ENCODE peak calls at places on chromosomes 12 and 14, in five cellular contexts. F is neuronal stem cell, Z is trophoblast cell, O is mesenchymal stem cell, E is H1. D is an unnamed sample.
A peak's percentile ranks its signal among the peaks of the same experiment; 100 is the strongest.

GRCh38 chr12:54022960-54023884 is 5.0 kb upstream of the HOXC6 start:
- DNase-seq in Z (no peak), E (no peak), O (no peak), F (no peak), D (no peak)

GRCh38 chr12:66965613-66966012 is 286.7 kb upstream of the GRIP1 start:
- DNase-seq in O (no peak), F (no peak), Z (no peak), E (no peak), D (no peak)

GRCh38 chr12:20508362-20508761 is 140.0 kb downstream of the PDE3A start:
- DNase-seq in Z (peak; percentile 2), E (no peak), O (no peak), F (no peak), D (no peak)

GRCh38 chr12:62256408-62257079 is 3.7 kb upstream of the USP15 start:
- DNase-seq in Z (no peak), E (no peak), O (peak; percentile 32), F (no peak), D (no peak)

GRCh38 chr12:49741882-49742620 is 694 bp downstream of the TMBIM6 start:
- DNase-seq in Z (peak; percentile 96), F (no peak), E (peak; percentile 27), O (peak; percentile 94), D (peak; percentile 84)

GRCh38 chr14:32666310-32666709 is 272.4 kb upstream of the NPAS3 start:
- DNase-seq in Z (no peak), F (no peak), O (no peak), E (no peak), D (no peak)

GRCh38 chr12:78951746-78952532 is 87.4 kb downstream of the SYT1 start:
- DNase-seq in E (no peak), F (peak; percentile 9), Z (no peak), O (peak; percentile 9), D (no peak)

GRCh38 chr12:12088761-12089160 is 18.0 kb downstream of the BCL2L14 start:
- DNase-seq in Z (no peak), O (no peak), E (no peak), F (no peak), D (peak; percentile 18)

GRCh38 chr14:95098984-95099599 is 58.2 kb downstream of the DICER1 start:
- DNase-seq in E (peak; percentile 31), F (peak; percentile 48), Z (peak; percentile 48), O (peak; percentile 64), D (peak; percentile 60)

GRCh38 chr14:66509874-66510273 is 1.9 kb downstream of the GPHN start:
- DNase-seq in F (no peak), E (no peak), O (peak; percentile 9), Z (no peak), D (no peak)

GRCh38 chr12:104215638-104216297 is at the start of gene TXNRD1:
- DNase-seq in F (peak; percentile 67), E (peak; percentile 64), Z (peak; percentile 86), O (peak; percentile 88), D (peak; percentile 91)

GRCh38 chr12:78146365-78146772 is 315.7 kb downstream of the NAV3 start:
- DNase-seq in Z (no peak), F (peak; percentile 17), O (peak; percentile 50), E (no peak), D (no peak)

GRCh38 chr12:10190558-10191388 is 11.9 kb downstream of the TMEM52B start:
- DNase-seq in O (peak; percentile 83), F (no peak), Z (peak; percentile 74), E (no peak), D (peak; percentile 82)

GRCh38 chr14:29548948-29549370 is 378.7 kb downstream of the PRKD1 start:
- DNase-seq in O (peak; percentile 77), E (no peak), Z (peak; percentile 4), F (peak; percentile 47), D (no peak)

GRCh38 chr12:75366629-75367028 is 24.3 kb upstream of the GLIPR1L2 start:
- DNase-seq in F (no peak), O (peak; percentile 19), Z (no peak), E (no peak), D (no peak)

GRCh38 chr12:120276734-120277133 is 11.2 kb upstream of the PXN start:
- DNase-seq in E (no peak), O (no peak), Z (peak; percentile 75), F (no peak), D (no peak)

GRCh38 chr14:24235804-24236688 is 3.3 kb downstream of the GMPR2 start:
- DNase-seq in O (no peak), E (no peak), F (no peak), Z (no peak), D (no peak)

GRCh38 chr12:119843100-119843499 is 34.0 kb downstream of the CIT start:
- DNase-seq in E (no peak), F (no peak), O (peak; percentile 6), Z (no peak), D (no peak)

GRCh38 chr12:54215990-54216579 is 27.3 kb upstream of the SMUG1 start:
- DNase-seq in O (no peak), Z (no peak), F (no peak), E (no peak), D (peak; percentile 76)

GRCh38 chr12:127964717-127965116 is 302.3 kb upstream of the TMEM132C start:
- DNase-seq in F (no peak), Z (no peak), O (peak; percentile 6), E (no peak), D (no peak)

GRCh38 chr14:105146976-105147700 is 21.4 kb downstream of the JAG2 start:
- DNase-seq in Z (no peak), F (no peak), O (no peak), E (no peak), D (peak; percentile 17)
- H2BK12ac ChIP-seq in Z (no peak overlapping the region), F (no peak overlapping the region), O (no peak overlapping the region), E (no peak overlapping the region), D (no peak overlapping the region)

GRCh38 chr14:96178674-96179321 is 25.8 kb upstream of the BDKRB2 start:
- DNase-seq in E (no peak), F (no peak), Z (no peak), O (peak; percentile 17), D (no peak)
- H3K4ac ChIP-seq in E (peak overlapping the region; percentile 65), F (no peak overlapping the region), Z (no peak overlapping the region), O (no peak overlapping the region), D (no peak overlapping the region)

DNA sequence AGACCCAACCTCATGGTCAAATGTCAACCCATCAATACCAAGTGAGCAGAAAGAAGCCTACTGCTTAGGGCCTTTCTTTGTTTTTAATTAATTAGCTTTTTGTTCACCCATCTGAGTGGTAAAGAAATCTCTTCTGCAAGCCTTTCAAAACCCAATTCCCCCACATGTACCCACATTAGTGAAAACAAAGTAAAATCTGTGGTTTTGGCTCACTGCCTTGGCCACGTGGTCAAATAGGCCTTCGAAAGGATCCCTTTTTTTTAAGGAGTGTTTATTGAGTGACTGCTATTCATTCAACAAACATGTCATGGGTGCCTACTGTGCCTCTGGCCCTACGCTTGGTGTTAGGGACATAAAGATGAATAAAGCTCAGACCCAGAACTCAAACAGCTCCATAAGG is 160.1 kb downstream of the NUAK1 start:
- DNase-seq in F (no peak), O (peak; percentile 43), Z (no peak), E (no peak), D (no peak)
- H2BK12ac ChIP-seq in F (no peak overlapping the region), O (peak overlapping the region; percentile 27), Z (peak overlapping the region; percentile 38), E (no peak overlapping the region), D (no peak overlapping the region)

GRCh38 chr14:61488417-61488816 is 167.0 kb downstream of the PRKCH start:
- DNase-seq in E (no peak), O (no peak), Z (no peak), F (no peak), D (no peak)

GRCh38 chr14:61489932-61490331 is 168.6 kb downstream of the PRKCH start:
- DNase-seq in F (no peak), Z (peak; percentile 40), E (no peak), O (no peak), D (no peak)

GRCh38 chr14:61489002-61489401 is 167.6 kb downstream of the PRKCH start:
- DNase-seq in E (no peak), F (no peak), Z (no peak), O (no peak), D (no peak)

GRCh38 chr14:61491224-61491623 is 169.8 kb downstream of the PRKCH start:
- DNase-seq in O (no peak), Z (no peak), E (no peak), F (no peak), D (no peak)

DNA sequence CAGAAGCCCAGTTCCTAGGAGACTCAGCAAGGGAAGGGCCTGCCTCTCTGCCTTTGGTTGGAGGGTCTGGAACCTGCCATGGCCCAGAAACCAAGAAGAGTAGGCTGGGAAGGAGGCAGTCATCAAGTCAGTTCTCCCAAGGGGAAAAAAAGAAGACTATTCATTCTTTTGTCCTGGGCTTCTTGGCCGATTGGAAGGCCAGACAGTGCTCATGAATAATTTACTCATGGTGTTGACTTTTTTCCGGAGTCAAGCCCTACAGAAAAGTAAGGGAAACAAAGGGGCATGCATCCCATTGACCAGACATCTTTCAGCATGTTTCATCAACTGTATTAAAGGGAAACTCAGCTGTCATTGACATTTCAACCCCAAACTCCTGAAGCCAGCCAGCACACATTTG is 168.1 kb downstream of the PRKCH start:
- DNase-seq in O (no peak), E (no peak), F (no peak), Z (no peak), D (no peak)
- H3K4ac ChIP-seq in O (no peak overlapping the region), E (no peak overlapping the region), F (no peak overlapping the region), Z (no peak overlapping the region), D (no peak overlapping the region)

GRCh38 chr12:123017753-123018152 is 37.3 kb downstream of the ARL6IP4 start:
- DNase-seq in E (no peak), O (no peak), Z (no peak), F (no peak), D (no peak)
- H2BK12ac ChIP-seq in E (no peak overlapping the region), O (no peak overlapping the region), Z (no peak overlapping the region), F (no peak overlapping the region), D (no peak overlapping the region)

GRCh38 chr12:124915249-124916236 is 1.1 kb upstream of the UBC start:
- DNase-seq in O (peak; percentile 63), Z (no peak), E (no peak), F (no peak), D (peak; percentile 72)

GRCh38 chr12:124910561-124911478 is 3.6 kb downstream of the UBC start:
- DNase-seq in E (no peak), Z (peak; percentile 72), F (no peak), O (peak; percentile 85), D (no peak)

GRCh38 chr12:124914392-124915248 is at the start of gene UBC:
- DNase-seq in Z (peak; percentile 84), O (peak; percentile 97), F (peak; percentile 94), E (no peak), D (peak; percentile 89)

GRCh38 chr12:124916370-124917134 is 2.1 kb upstream of the UBC start:
- DNase-seq in E (no peak), Z (peak; percentile 81), O (peak; percentile 94), F (no peak), D (no peak)

GRCh38 chr12:124913474-124914391 is 717 bp downstream of the UBC start:
- DNase-seq in E (no peak), O (no peak), Z (peak; percentile 82), F (no peak), D (peak; percentile 85)
- H3K4ac ChIP-seq in E (no peak overlapping the region), O (peak overlapping the region; percentile 79), Z (peak overlapping the region; percentile 97), F (no peak overlapping the region), D (no peak overlapping the region)